ENCODE peak calls at places on chromosomes 3 and 15, in seven cellular contexts. T is H1, S is HCT116, W is K562, K is SK-N-SH, V is HepG2, G is GM12878. M is an unnamed sample.

GRCh38 chr15:30953731-30954378 is 37.6 kb downstream of the MTMR10 start:
- DNase-seq in T (peak; percentile 15), S (peak; percentile 71), W (peak; percentile 79), K (no peak), V (no peak), G (no peak), M (peak; percentile 47)

GRCh38 chr15:85129881-85130280 is 148.2 kb downstream of the PDE8A start:
- DNase-seq in T (no peak), S (no peak), W (no peak), K (no peak), V (no peak), G (no peak), M (no peak)

GRCh38 chr3:64411101-64411500 is 185.8 kb upstream of the PRICKLE2 start:
- DNase-seq in T (no peak), S (no peak), W (no peak), K (no peak), V (no peak), G (no peak), M (no peak)

GRCh38 chr3:178705925-178706324 is 169.7 kb downstream of the KCNMB2 start:
- DNase-seq in T (no peak), S (no peak), W (no peak), K (no peak), V (no peak), G (no peak), M (no peak)

GRCh38 chr3:151445283-151446001 is 15.4 kb downstream of the IGSF10 start:
- DNase-seq in T (no peak), S (no peak), W (no peak), K (no peak), V (no peak), G (no peak), M (no peak)

GRCh38 chr3:127611251-127611650 is 13.0 kb downstream of the MCM2 start:
- DNase-seq in T (no peak), S (no peak), W (no peak), K (no peak), V (no peak), G (no peak), M (no peak)

GRCh38 chr3:5357089-5357488 is 169.6 kb downstream of the EDEM1 start:
- DNase-seq in T (no peak), S (no peak), W (no peak), K (no peak), V (no peak), G (no peak), M (no peak)

GRCh38 chr3:197801801-197802504 is 10.9 kb downstream of the LRCH3 start:
- DNase-seq in T (no peak), S (no peak), W (no peak), K (no peak), V (no peak), G (peak; percentile 40), M (no peak)

GRCh38 chr3:118987466-118987865 is 47.2 kb downstream of the IGSF11 start:
- DNase-seq in T (no peak), S (no peak), W (no peak), K (no peak), V (no peak), G (no peak), M (no peak)

GRCh38 chr3:119294889-119295769 is 946 bp downstream of the ARHGAP31 start:
- DNase-seq in T (no peak), S (no peak), W (no peak), K (peak; percentile 70), V (no peak), G (no peak), M (no peak)

GRCh38 chr15:100192092-100192695 is 149.6 kb downstream of the ADAMTS17 start:
- DNase-seq in T (no peak), S (no peak), W (no peak), K (peak; percentile 32), V (no peak), G (no peak), M (no peak)

GRCh38 chr15:35013370-35013769 is 25.3 kb upstream of the ZNF770 start:
- DNase-seq in T (no peak), S (no peak), W (no peak), K (no peak), V (no peak), G (no peak), M (no peak)

GRCh38 chr3:51961607-51962569 is 5.4 kb downstream of the PCBP4 start:
- DNase-seq in T (no peak), S (no peak), W (no peak), K (no peak), V (no peak), G (no peak), M (no peak)

GRCh38 chr3:60774617-60775016 is 476.6 kb downstream of the FHIT start:
- DNase-seq in T (no peak), S (no peak), W (no peak), K (no peak), V (no peak), G (no peak), M (no peak)

GRCh38 chr3:157271283-157271882 is 111.4 kb upstream of the CCNL1 start:
- DNase-seq in T (no peak), S (no peak), W (no peak), K (peak; percentile 9), V (no peak), G (no peak), M (no peak)

GRCh38 chr3:73954506-73954905 is 329.8 kb upstream of the PDZRN3 start:
- DNase-seq in T (peak; percentile 2), S (no peak), W (no peak), K (no peak), V (no peak), G (no peak), M (no peak)

GRCh38 chr3:123066896-123067688 is at the start of gene PDIA5:
- DNase-seq in T (peak; percentile 69), S (peak; percentile 77), W (peak; percentile 90), K (peak; percentile 96), V (peak; percentile 84), G (peak; percentile 34), M (peak; percentile 46)

GRCh38 chr15:83063555-83063954 is 3.5 kb downstream of the BTBD1 start:
- DNase-seq in T (no peak), S (no peak), W (no peak), K (no peak), V (no peak), G (no peak), M (no peak)

GRCh38 chr3:14371573-14372474 is 30.6 kb upstream of the SLC6A6 start:
- DNase-seq in T (no peak), S (peak; percentile 88), W (peak; percentile 93), K (peak; percentile 90), V (peak; percentile 76), G (no peak), M (peak; percentile 78)

GRCh38 chr3:98701276-98701675 is 61.9 kb upstream of the ST3GAL6 start:
- DNase-seq in T (no peak), S (no peak), W (no peak), K (no peak), V (no peak), G (no peak), M (no peak)

GRCh38 chr3:8325306-8325705 is 176.3 kb upstream of the LMCD1 start:
- DNase-seq in T (no peak), S (no peak), W (no peak), K (no peak), V (no peak), G (no peak), M (no peak)

GRCh38 chr3:13044496-13045244 is 28.6 kb downstream of the IQSEC1 start:
- DNase-seq in T (no peak), S (no peak), W (no peak), K (no peak), V (no peak), G (no peak), M (no peak)

GRCh38 chr3:51522273-51522981 is 16.1 kb upstream of the RAD54L2 start:
- DNase-seq in T (no peak), S (no peak), W (no peak), K (no peak), V (no peak), G (no peak), M (no peak)

GRCh38 chr3:179663093-179663492 is 10.3 kb downstream of the USP13 start:
- DNase-seq in T (no peak), S (no peak), W (no peak), K (no peak), V (peak; percentile 88), G (no peak), M (no peak)

DNA sequence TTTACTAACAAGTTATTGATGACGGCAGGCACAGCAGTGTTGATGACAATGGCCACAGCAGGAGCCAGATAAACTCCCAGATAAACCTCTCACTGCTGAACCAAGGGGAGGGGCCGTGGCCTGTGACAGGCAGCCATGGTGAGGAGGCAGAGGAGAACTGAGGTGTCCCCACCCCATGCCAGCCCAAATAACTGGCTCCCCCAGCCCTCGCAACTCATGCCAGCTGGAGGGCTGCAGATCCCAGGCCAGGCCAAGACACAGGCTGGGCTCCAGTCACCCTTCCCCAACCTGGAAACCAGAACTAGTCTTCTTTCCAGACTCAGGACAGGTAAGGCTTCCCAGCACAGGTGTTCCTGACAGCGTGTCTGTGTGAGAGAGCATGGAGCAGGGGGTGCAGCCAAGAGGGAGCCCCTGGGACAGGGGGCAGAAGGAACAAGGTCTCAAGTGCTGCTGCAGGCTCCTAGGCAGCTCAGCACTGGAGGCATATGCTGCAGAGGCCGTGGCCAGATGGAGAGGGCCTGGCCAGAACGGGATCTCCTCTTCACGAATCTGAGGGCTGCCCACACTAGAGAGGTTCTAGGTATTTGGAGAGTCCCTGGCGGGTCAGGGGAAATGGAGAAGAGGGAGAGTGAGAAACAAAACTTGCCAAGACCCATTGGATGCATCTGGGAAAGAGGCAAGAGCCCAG is 15.9 kb downstream of the PLA2G4F start:
- DNase-seq in T (no peak), S (no peak), W (no peak), K (no peak), V (no peak), G (no peak), M (no peak)
- H3K27me3 ChIP-seq in T (no peaks in the 10 kb centered on the region), S (no peaks in the 10 kb centered on the region), W (peaks cover 56% of the 10 kb centered on the region), K (no peaks in the 10 kb centered on the region), V (no peaks in the 10 kb centered on the region), G (no peaks in the 10 kb centered on the region), M (no peaks in the 10 kb centered on the region)

GRCh38 chr3:114379266-114379665 is 85.4 kb downstream of the TIGIT start:
- DNase-seq in T (no peak), S (no peak), W (no peak), K (no peak), V (no peak), G (no peak), M (no peak)
- TF ChIP-seq SIN3A in T (no peak), S (no peak), W (no peak), K (no peak), V (no peak), G (no peak), M (no peak)

GRCh38 chr3:61943975-61944374 is 382.6 kb downstream of the PTPRG start:
- DNase-seq in T (no peak), S (no peak), W (no peak), K (no peak), V (no peak), G (no peak), M (no peak)
- H3K27me3 ChIP-seq in T (no peaks in the 10 kb centered on the region), S (no peaks in the 10 kb centered on the region), W (no peaks in the 10 kb centered on the region), K (no peaks in the 10 kb centered on the region), V (no peaks in the 10 kb centered on the region), G (no peaks in the 10 kb centered on the region), M (no peaks in the 10 kb centered on the region)

DNA sequence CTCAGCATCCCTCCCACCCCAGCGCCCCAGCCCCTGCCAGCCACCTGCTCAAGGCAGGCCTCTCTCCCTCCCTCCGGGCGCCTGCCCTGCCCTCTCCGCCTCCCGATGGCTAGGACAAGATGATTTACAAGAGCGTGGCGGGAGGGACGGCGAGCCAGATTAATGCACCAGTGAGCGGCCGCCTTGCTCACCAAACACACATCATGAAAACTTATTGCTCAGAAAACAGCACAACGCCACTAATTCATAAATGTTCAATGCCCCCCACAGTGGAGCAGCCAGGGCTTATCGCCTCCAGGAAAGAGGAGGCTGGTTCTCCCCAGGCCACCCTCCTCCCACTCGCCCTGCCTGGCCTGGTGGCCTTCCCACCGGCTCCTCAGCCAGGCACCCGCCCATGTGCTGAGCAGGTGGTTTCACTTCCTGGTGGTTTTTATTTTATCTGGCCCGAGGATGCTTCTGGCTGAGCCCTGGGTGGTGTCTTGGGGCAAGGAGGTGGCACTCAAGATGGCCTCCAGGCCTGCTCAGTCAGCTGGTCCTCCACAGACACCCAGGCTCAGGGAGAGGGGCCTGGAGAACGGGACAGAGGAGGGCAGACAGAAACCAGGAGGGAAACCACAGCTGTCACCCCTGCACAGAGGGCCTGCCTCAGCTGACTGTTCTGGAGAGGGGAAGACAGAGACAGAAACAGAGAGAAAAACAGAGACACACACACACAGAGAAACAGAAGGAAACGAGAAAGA is 284.9 kb downstream of the UACA start:
- DNase-seq in T (no peak), S (no peak), W (no peak), K (peak; percentile 75), V (no peak), G (no peak), M (no peak)
- TF ChIP-seq SIN3A in T (no peak), S (no peak), W (no peak), K (no peak), V (no peak), G (no peak), M (no peak)